ENCODE peak calls at places on chromosomes 6 and 20, in nine cellular contexts. A is GM12864; I is GM12891; K is activated naive CD4-positive, alpha-beta T cell treated with anti-CD3 and anti-CD28 coated beads for 36 hours; F is nephron progenitor cell; W is stimulated activated naive CD8-positive, alpha-beta T cell treated with anti-CD3 and anti-CD28 coated beads, Interleukin-15, amount 100 ng/mL, for 72 hours; E is cardiac fibroblast; S is activated CD4-positive, CD25-positive, alpha-beta regulatory T cell; C is endothelial cell. G is an unnamed sample.

GRCh38 chr6:168666751-168667427 is 225.9 kb downstream of the SMOC2 start:
- DNase-seq in A (no peak), I (no peak), K (no peak), F (peak), W (no peak), E (no peak), S (no peak), C (no peak), G (no peak)

GRCh38 chr20:33319986-33320385 is 37.0 kb downstream of the BPIFB1 start:
- DNase-seq in A (no peak), I (no peak), K (no peak), F (no peak), W (no peak), E (no peak), S (no peak), C (no peak), G (no peak)

GRCh38 chr6:54267798-54268197 is 40.4 kb upstream of the TINAG start:
- DNase-seq in A (no peak), I (no peak), K (no peak), F (peak), W (no peak), E (peak), S (no peak), C (peak), G (peak)

GRCh38 chr6:46796842-46797241 is 3.7 kb downstream of the MEP1A start:
- DNase-seq in A (no peak), I (no peak), K (no peak), F (no peak), W (no peak), E (no peak), S (no peak), C (no peak), G (no peak)

GRCh38 chr20:54062812-54063280 is 7.5 kb downstream of the BCAS1 start:
- DNase-seq in A (no peak), I (no peak), K (no peak), F (no peak), W (peak), E (peak), S (no peak), C (no peak), G (peak)

GRCh38 chr6:159359581-159360264 is 190.5 kb downstream of the FNDC1 start:
- DNase-seq in A (no peak), I (no peak), K (no peak), F (no peak), W (no peak), E (no peak), S (no peak), C (no peak), G (no peak)

GRCh38 chr6:158270389-158271127 is 41.7 kb upstream of the TULP4 start:
- DNase-seq in A (no peak), I (no peak), K (peak), F (no peak), W (peak), E (no peak), S (no peak), C (no peak), G (no peak)

GRCh38 chr6:8246403-8246802 is 144.1 kb upstream of the EEF1E1 start:
- DNase-seq in A (no peak), I (no peak), K (no peak), F (no peak), W (no peak), E (no peak), S (no peak), C (no peak), G (no peak)

GRCh38 chr6:23611776-23612381 is 514.1 kb upstream of the NRSN1 start:
- DNase-seq in A (no peak), I (no peak), K (no peak), F (no peak), W (no peak), E (no peak), S (no peak), C (no peak), G (no peak)

GRCh38 chr6:38796006-38796405 is 80.9 kb downstream of the DNAH8 start:
- DNase-seq in A (no peak), I (no peak), K (no peak), F (no peak), W (no peak), E (no peak), S (no peak), C (no peak), G (no peak)

G was measured in HEK293T.